ENCODE peak calls at places on chromosomes 3 and 15, in eight cellular contexts. J is PC-3, V is SK-N-SH, A is GM23248, X is HCT116, C is neural progenitor cell, E is GM23338, W is hepatocyte. K is an unnamed sample.

GRCh38 chr3:122880624-122881023 is 85.8 kb downstream of the SLC49A4 start:
- DNase-seq in J (no peak), V (no peak), A (no peak), X (no peak), C (no peak), E (peak), W (peak), K (no peak)

GRCh38 chr3:64806668-64807067 is 118.9 kb upstream of the ADAMTS9 start:
- DNase-seq in J (no peak), V (no peak), A (no peak), X (no peak), C (no peak), E (no peak), W (peak), K (no peak)

GRCh38 chr3:39934696-39935095 is 125.3 kb downstream of the MYRIP start:
- DNase-seq in J (no peak), V (no peak), A (no peak), X (no peak), C (no peak), E (no peak), W (no peak), K (no peak)

GRCh38 chr3:72569754-72570440 is 278.3 kb downstream of the SHQ1 start:
- DNase-seq in J (no peak), V (peak), A (no peak), X (no peak), C (no peak), E (no peak), W (no peak), K (no peak)

GRCh38 chr3:99855900-99856299 is 38.2 kb downstream of the CMSS1 start:
- DNase-seq in J (no peak), V (no peak), A (no peak), X (no peak), C (no peak), E (no peak), W (no peak), K (no peak)

GRCh38 chr15:63038926-63039673 is 3.4 kb upstream of the TPM1 start:
- DNase-seq in J (no peak), V (no peak), A (peak), X (no peak), C (no peak), E (no peak), W (no peak), K (no peak)

GRCh38 chr3:134294302-134294925 is 43.8 kb upstream of the RYK start:
- DNase-seq in J (no peak), V (no peak), A (no peak), X (no peak), C (no peak), E (no peak), W (no peak), K (no peak)

GRCh38 chr3:58375209-58375608 is 42.5 kb downstream of the PXK start:
- DNase-seq in J (no peak), V (no peak), A (no peak), X (no peak), C (no peak), E (no peak), W (no peak), K (no peak)

GRCh38 chr3:55541016-55541415 is 53.9 kb upstream of the WNT5A start:
- DNase-seq in J (no peak), V (no peak), A (no peak), X (no peak), C (no peak), E (no peak), W (no peak), K (no peak)

GRCh38 chr3:177816667-177817208 is 619.5 kb upstream of the TBL1XR1 start:
- DNase-seq in J (peak), V (no peak), A (peak), X (peak), C (no peak), E (no peak), W (no peak), K (peak)

GRCh38 chr3:101249512-101249911 is 70.9 kb downstream of the IMPG2 start:
- DNase-seq in J (no peak), V (no peak), A (no peak), X (no peak), C (no peak), E (no peak), W (no peak), K (no peak)

GRCh38 chr3:17625111-17625510 is 117.3 kb downstream of the TBC1D5 start:
- DNase-seq in J (no peak), V (no peak), A (no peak), X (no peak), C (no peak), E (peak), W (no peak), K (no peak)

GRCh38 chr15:49978171-49978570 is 140.9 kb downstream of the ATP8B4 start:
- DNase-seq in J (no peak), V (no peak), A (no peak), X (no peak), C (no peak), E (no peak), W (no peak), K (no peak)

GRCh38 chr3:48157215-48157840 is 30.9 kb downstream of the CDC25A start:
- DNase-seq in J (peak), V (no peak), A (peak), X (peak), C (no peak), E (no peak), W (no peak), K (no peak)

GRCh38 chr3:14369675-14370669 is 32.4 kb upstream of the SLC6A6 start:
- DNase-seq in J (peak), V (no peak), A (no peak), X (peak), C (peak), E (peak), W (peak), K (peak)

GRCh38 chr3:45345849-45346535 is 42.4 kb upstream of the LARS2 start:
- DNase-seq in J (no peak), V (no peak), A (no peak), X (no peak), C (no peak), E (no peak), W (no peak), K (no peak)

GRCh38 chr3:133944181-133944580 is 48.5 kb upstream of the RAB6B start:
- DNase-seq in J (peak), V (no peak), A (peak), X (no peak), C (no peak), E (no peak), W (no peak), K (no peak)

GRCh38 chr3:142863010-142863787 is 25.7 kb downstream of the PCOLCE2 start:
- DNase-seq in J (peak), V (no peak), A (peak), X (no peak), C (peak), E (peak), W (no peak), K (no peak)

GRCh38 chr3:122992628-122993570 is 34.7 kb downstream of the SEMA5B start:
- DNase-seq in J (no peak), V (peak), A (peak), X (no peak), C (peak), E (no peak), W (no peak), K (no peak)

GRCh38 chr3:180382781-180383180 is 219.2 kb upstream of the TTC14 start:
- DNase-seq in J (no peak), V (no peak), A (no peak), X (no peak), C (peak), E (peak), W (no peak), K (no peak)

GRCh38 chr3:124963755-124964154 is 29.2 kb upstream of the MUC13 start:
- DNase-seq in J (no peak), V (no peak), A (no peak), X (no peak), C (no peak), E (no peak), W (no peak), K (no peak)

GRCh38 chr15:73956276-73957086 is 30.2 kb downstream of the LOXL1 start:
- DNase-seq in J (peak), V (no peak), A (peak), X (peak), C (no peak), E (no peak), W (peak), K (no peak)

GRCh38 chr15:59360896-59361295 is 11.8 kb downstream of the MYO1E start:
- DNase-seq in J (no peak), V (no peak), A (no peak), X (no peak), C (no peak), E (no peak), W (no peak), K (no peak)

GRCh38 chr3:73611176-73611575 is 13.6 kb downstream of the PDZRN3 start:
- DNase-seq in J (no peak), V (no peak), A (peak), X (no peak), C (no peak), E (no peak), W (no peak), K (no peak)

GRCh38 chr15:34039506-34040123 is 611 bp upstream of the AVEN start:
- DNase-seq in J (no peak), V (peak), A (peak), X (no peak), C (no peak), E (no peak), W (no peak), K (peak)

DNA sequence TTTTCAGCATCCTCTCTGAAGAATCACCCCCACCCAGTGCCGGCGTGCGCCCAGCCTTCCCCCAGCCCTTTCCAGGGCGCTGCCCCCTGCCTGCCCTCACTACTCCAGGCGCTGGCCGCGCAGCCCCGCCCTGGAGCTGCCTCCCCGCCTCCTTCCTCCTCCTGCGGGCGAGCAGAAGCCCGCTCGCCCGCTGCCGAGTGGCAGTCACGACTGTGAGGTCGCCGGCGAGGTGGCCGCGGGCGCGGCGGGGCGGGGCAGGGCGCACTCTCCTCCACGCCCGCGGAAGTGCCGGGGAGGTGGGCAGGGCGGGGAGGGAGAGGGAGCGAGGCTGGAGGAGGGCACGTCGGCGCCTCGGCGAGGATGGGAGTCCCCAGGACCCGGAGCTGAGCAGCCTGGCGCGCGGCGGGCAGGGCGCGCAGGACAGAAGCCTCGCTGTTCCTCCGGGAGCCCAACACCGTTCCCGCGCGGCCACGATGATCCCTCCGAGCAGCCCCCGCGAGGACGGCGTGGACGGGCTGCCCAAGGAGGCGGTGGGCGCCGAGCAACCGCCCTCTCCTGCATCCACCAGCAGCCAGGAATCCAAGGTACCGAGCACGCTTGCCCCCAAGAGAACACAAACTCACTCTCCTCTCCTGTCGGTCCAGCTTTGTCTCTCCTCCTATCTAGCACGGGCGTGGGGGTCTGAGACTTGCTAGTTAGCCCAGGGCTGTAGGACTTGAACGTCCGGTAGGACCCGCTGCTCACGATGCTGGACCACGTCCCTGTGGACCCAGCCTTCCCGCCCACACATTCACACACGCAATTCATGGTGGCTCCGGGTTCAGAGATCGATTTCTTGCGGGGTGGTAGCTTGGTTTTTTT is at the start of gene STAC:
- DNase-seq in J (peak), V (peak), A (peak), X (no peak), C (peak), E (peak), W (peak), K (no peak)
- H3K4me3 ChIP-seq in J (peak), V (peak), A (peak), X (no peak), C (peak), E (peak), W (peak), K (no peak)

DNA sequence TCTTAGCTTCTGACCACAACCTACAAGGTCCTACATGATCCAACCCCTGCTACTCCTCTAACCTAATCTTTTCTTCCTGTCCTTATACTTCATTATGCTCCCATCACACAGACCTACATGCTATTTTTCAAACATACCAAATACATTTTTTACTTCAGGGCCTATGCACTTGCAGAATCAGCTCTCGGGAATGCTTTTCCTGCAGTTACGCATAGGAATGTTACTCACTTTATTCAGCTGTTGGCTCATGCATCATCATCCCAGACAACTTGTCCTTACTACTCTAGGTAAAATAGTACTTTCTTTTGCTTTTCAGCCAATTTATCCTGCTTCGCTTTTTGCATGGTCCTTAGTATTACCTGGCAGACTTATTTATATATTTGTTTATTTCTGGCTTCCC is 105.6 kb downstream of the OXSM start:
- DNase-seq in J (peak), V (no peak), A (peak), X (no peak), C (no peak), E (peak), W (no peak), K (no peak)
- H3K4me2 ChIP-seq in J (no peak), V (no peak), A (no peak), X (no peak), C (no peak), E (no peak), W (no peak), K (no peak)

GRCh38 chr15:43930079-43930478 is 103.3 kb downstream of the WDR76 start:
- DNase-seq in J (no peak), V (no peak), A (peak), X (no peak), C (peak), E (peak), W (peak), K (no peak)
- TF ChIP-seq EZH2phosphoT487 in J (no peak), V (no peak), A (no peak), X (no peak), C (no peak), E (no peak), W (no peak), K (no peak)

GRCh38 chr15:90191344-90191687 is 9.8 kb upstream of the SEMA4B start:
- DNase-seq in J (no peak), V (no peak), A (no peak), X (no peak), C (no peak), E (no peak), W (no peak), K (no peak)
- H3K4me3 ChIP-seq in J (no peak), V (no peak), A (no peak), X (no peak), C (no peak), E (no peak), W (no peak), K (peak)

DNA sequence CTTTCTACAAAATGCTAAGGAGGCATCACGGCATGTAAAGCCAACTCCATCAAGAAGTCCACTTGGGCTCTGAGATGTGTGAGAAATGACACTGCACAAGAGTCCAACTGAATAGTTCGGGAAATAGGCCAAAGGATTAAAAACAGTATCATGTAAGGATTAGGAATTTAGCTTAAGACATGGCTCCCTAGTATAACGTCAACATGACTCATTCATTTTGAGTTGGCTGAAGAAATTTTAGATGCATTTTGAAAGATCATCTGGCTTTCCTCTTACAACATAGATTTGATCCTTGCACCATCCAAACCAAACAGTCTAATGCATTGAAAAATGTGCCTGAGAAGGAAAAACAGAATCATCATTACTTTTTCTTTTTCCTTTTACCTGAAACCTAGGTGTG is 109.3 kb upstream of the MME start:
- DNase-seq in J (peak), V (no peak), A (peak), X (no peak), C (no peak), E (no peak), W (peak), K (no peak)
- H3K4me2 ChIP-seq in J (no peak), V (no peak), A (peak), X (no peak), C (no peak), E (no peak), W (peak), K (no peak)

DNA sequence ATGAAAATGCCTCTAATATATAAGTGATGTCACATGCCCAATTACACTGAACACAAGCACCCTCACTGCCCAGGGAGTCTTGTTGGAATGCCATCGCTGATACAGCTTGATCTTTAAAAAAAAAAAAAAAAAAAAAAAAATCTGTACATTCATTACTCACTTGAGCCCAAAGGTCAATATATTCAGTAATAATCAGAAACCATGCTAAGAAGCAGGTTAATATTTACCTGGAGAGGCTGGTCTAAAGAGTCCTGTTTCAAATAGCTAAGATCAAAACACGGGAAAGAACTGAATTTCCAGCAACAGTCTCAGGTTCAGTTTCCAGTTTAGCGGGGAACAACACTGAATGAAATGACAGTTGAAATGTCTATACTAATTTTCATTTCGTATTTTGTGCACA is 109.9 kb downstream of the UACA start:
- DNase-seq in J (no peak), V (no peak), A (no peak), X (no peak), C (no peak), E (no peak), W (no peak), K (no peak)
- TF ChIP-seq EZH2phosphoT487 in J (no peak), V (no peak), A (no peak), X (no peak), C (no peak), E (no peak), W (no peak), K (no peak)

DNA sequence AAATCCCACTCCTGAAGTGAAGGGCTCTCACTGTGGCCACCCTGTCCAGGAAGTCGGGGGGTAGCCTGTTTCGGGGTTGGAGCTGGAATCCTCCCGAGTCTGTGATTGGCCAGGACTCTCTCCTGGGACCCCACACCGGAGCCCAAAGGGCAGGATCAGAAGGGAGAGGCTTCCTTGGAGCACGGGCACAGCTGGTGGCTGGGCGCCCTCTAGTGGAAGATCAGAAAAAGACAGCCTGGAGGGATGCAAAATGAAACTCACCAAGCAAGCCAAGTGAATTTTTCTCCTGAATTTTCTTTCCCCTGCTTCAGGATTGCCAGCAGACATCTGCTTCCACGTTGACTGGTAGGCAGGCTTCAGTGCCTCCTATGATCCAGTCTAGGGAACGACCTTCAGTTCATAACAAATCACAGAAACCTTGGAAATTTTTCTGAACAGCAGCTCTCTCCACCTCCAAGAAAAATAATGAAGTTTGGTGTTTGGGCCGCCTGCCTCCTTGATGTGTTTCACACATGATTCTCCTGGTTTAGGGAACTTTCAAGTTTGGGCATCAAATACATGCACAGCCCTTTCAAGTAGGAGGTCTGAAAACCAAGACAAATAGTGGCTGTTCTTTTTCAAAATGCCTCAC is 224.7 kb downstream of the VPS13C start:
- DNase-seq in J (peak), V (peak), A (peak), X (peak), C (peak), E (peak), W (peak), K (peak)
- H3K4me3 ChIP-seq in J (no peak), V (peak), A (peak), X (no peak), C (no peak), E (no peak), W (no peak), K (no peak)

GRCh38 chr15:76056931-76057330 is 2.9 kb upstream of the TMEM266 start:
- DNase-seq in J (peak), V (no peak), A (no peak), X (no peak), C (no peak), E (no peak), W (peak), K (peak)
- H3K4me2 ChIP-seq in J (peak), V (peak), A (peak), X (peak), C (no peak), E (peak), W (peak), K (peak)

DNA sequence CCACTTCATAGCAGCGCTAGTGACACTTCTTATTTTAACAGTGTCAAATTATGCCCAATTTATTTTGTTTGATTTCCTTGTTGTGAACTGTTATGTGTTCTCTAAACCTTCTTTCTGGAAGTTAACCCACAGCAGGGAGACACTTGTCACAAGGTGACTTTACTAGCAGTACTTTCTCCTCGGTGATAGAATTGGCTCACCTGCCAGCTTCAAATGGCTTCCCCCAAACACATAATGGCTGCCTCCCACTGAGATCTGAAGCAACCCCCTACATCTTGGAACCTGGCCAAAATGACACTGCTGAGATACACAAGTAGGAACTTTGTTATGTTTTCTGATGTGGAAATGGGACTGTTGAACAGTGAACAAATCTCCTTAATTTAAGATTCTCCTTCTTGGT is 238.8 kb upstream of the DPH6 start:
- DNase-seq in J (no peak), V (no peak), A (no peak), X (no peak), C (no peak), E (peak), W (peak), K (no peak)
- TF ChIP-seq EZH2phosphoT487 in J (no peak), V (no peak), A (no peak), X (no peak), C (no peak), E (no peak), W (no peak), K (no peak)

GRCh38 chr3:128488995-128489859 is 3.8 kb downstream of the GATA2 start:
- DNase-seq in J (peak), V (peak), A (peak), X (peak), C (peak), E (peak), W (peak), K (no peak)
- H3K4me3 ChIP-seq in J (peak), V (peak), A (peak), X (peak), C (peak), E (peak), W (peak), K (no peak)

K was measured in OCI-LY7.